ENCODE peak calls at places on chromosomes 1 and 21, in seven cellular contexts. H is GM23338, A is A673, J is breast epithelium, R is dorsolateral prefrontal cortex, I is stomach, C is coronary artery. D is an unnamed sample.

GRCh38 chr21:37683396-37684114 is 232.7 kb downstream of the KCNJ6 start:
- DNase-seq in H (peak; percentile 57), A (no peak), J (no peak), R (no peak), I (no peak), C (no peak), D (no peak)

GRCh38 chr1:9413143-9413876 is 120.6 kb downstream of the SPSB1 start:
- DNase-seq in H (peak; percentile 52), A (no peak), J (no peak), R (no peak), I (peak; percentile 86), C (peak; percentile 89), D (peak; percentile 97)

GRCh38 chr1:12546771-12547585 is 71.0 kb downstream of the DHRS3 start:
- DNase-seq in H (no peak), A (no peak), J (peak; percentile 50), R (no peak), I (no peak), C (peak; percentile 81), D (no peak)

GRCh38 chr1:231106347-231106746 is 55.5 kb upstream of the TRIM67 start:
- DNase-seq in H (no peak), A (peak; percentile 64), J (no peak), R (no peak), I (no peak), C (no peak), D (peak; percentile 85)

GRCh38 chr1:17923684-17924083 is 168.6 kb downstream of the ACTL8 start:
- DNase-seq in H (no peak), A (no peak), J (no peak), R (peak; percentile 46), I (no peak), C (no peak), D (no peak)

GRCh38 chr1:155226910-155227260 is 18.4 kb downstream of the MTX1 start:
- DNase-seq in H (peak; percentile 70), A (peak; percentile 73), J (no peak), R (peak; percentile 39), I (peak; percentile 53), C (peak; percentile 81), D (peak; percentile 41)

GRCh38 chr1:197103295-197103694 is 36.2 kb upstream of the F13B start:
- DNase-seq in H (no peak), A (no peak), J (no peak), R (no peak), I (no peak), C (no peak), D (peak; percentile 57)

GRCh38 chr1:201719812-201720521 is 109.0 kb upstream of the IPO9 start:
- DNase-seq in H (no peak), A (peak; percentile 25), J (no peak), R (peak; percentile 70), I (no peak), C (no peak), D (peak; percentile 98)

GRCh38 chr1:199700551-199700950 is 327.0 kb upstream of the NR5A2 start:
- DNase-seq in H (no peak), A (no peak), J (no peak), R (no peak), I (no peak), C (no peak), D (no peak)

GRCh38 chr1:18110968-18111367 is 3.4 kb downstream of the IGSF21 start:
- DNase-seq in H (peak; percentile 56), A (peak; percentile 64), J (no peak), R (peak; percentile 60), I (no peak), C (no peak), D (no peak)

GRCh38 chr1:85992756-85993155 is 163.8 kb downstream of the COL24A1 start:
- DNase-seq in H (no peak), A (peak; percentile 10), J (no peak), R (no peak), I (no peak), C (no peak), D (peak; percentile 65)

GRCh38 chr1:238562376-238562775 is 671.7 kb upstream of the ZP4 start:
- DNase-seq in H (no peak), A (no peak), J (no peak), R (no peak), I (no peak), C (no peak), D (peak; percentile 87)

GRCh38 chr1:23354260-23354659 is 10.2 kb upstream of the HNRNPR start:
- DNase-seq in H (peak; percentile 31), A (no peak), J (no peak), R (no peak), I (no peak), C (no peak), D (no peak)

GRCh38 chr1:233477359-233477758 is 136.5 kb upstream of the KCNK1 start:
- DNase-seq in H (no peak), A (no peak), J (no peak), R (no peak), I (no peak), C (no peak), D (no peak)
- TF ChIP-seq CTCF in H (no peak), A (no peak), J (no peak), R (no peak), I (no peak), C (no peak), D (no peak)

DNA sequence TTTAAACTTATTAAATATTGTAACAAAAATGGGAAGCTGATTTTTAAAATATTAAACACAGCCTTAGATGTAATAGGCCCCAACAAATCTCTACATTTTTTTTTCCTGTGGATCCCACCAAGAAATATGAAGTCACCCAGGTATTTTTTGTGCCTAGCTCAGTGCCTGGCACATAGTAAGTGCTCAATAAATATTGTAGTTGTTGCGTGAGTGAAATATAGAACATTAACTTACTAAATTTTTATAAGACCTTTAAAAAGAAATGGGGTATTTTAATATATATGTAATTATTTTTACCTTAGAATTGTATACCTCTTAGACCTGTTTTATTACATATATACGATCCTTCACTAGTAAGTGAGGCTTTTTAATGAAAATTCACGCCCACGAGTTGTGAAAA is 569 bp upstream of the DNAH14 start:
- DNase-seq in H (no peak), A (no peak), J (no peak), R (no peak), I (no peak), C (no peak), D (no peak)
- H3K4me3 ChIP-seq in H (peak overlapping the region; percentile 60), A (no peak overlapping the region), J (no peak overlapping the region), R (no peak overlapping the region), I (peak overlapping the region; percentile 67), C (peak overlapping the region; percentile 75), D (peak overlapping the region; percentile 68)

GRCh38 chr21:41914358-41914757 is 35.2 kb upstream of the PRDM15 start:
- DNase-seq in H (no peak), A (no peak), J (no peak), R (no peak), I (no peak), C (no peak), D (no peak)

GRCh38 chr21:41914965-41915364 is 35.8 kb upstream of the PRDM15 start:
- DNase-seq in H (no peak), A (no peak), J (no peak), R (no peak), I (no peak), C (no peak), D (no peak)

GRCh38 chr21:41917531-41917930 is 36.3 kb downstream of the C2CD2 start:
- DNase-seq in H (no peak), A (no peak), J (no peak), R (no peak), I (no peak), C (no peak), D (no peak)

GRCh38 chr21:41918561-41919358 is 35.1 kb downstream of the C2CD2 start:
- DNase-seq in H (no peak), A (no peak), J (no peak), R (no peak), I (no peak), C (no peak), D (no peak)

DNA sequence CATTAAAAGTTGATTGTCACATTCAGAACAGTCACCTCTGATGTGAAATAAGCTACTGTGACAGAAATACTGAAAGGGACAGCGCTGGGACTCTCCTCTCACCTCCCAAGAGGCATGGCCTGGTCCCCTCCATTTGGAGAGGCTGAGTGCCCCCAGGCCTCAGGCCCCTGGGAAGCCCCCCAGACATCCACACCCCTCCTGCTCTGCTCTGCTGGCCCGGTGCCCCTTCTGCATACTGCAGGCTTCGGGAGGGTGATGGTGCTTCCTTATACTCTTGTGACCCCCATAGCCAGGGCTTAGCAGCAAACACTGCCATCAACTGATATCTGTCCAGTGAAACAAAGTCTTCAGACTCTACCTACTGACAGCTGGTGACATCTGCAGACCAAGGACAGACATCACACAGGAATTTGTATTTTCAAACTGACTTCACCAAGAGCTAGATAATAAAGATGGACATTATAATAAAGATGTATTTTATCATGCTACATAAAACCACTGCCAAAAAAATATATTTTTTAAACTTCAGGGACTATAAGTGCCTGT is 36.9 kb downstream of the C2CD2 start:
- DNase-seq in H (no peak), A (no peak), J (no peak), R (no peak), I (no peak), C (no peak), D (no peak)
- TF ChIP-seq CTCF in H (no peak), A (no peak), J (no peak), R (no peak), I (no peak), C (no peak), D (no peak)

GRCh38 chr1:115660151-115660550 is 18.4 kb downstream of the VANGL1 start:
- DNase-seq in H (peak; percentile 31), A (no peak), J (no peak), R (no peak), I (no peak), C (no peak), D (no peak)
- H3K4me3 ChIP-seq in H (no peak overlapping the region), A (no peak overlapping the region), J (no peak overlapping the region), R (no peak overlapping the region), I (no peak overlapping the region), C (no peak overlapping the region), D (no peak overlapping the region)

DNA sequence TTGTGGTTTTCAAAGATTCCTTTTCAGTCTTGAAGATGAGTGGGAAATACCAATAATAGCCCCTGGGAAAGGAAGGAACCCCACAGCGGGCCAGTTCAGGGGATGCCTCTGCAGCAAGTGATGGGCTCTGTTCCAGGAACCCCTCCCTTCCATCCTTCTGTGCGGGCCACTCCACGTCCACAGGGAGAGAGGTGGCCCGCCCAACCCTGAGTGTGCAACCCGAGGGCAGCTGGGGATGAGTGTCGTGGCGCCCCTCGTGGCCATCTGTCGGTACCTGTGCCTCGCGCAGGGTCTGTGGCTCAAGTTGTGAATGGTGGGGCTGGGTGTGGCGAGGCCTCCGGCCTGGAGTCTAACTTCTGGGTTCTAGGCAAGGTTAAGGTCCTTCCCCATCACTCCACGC is 65.6 kb downstream of the TLR5 start:
- DNase-seq in H (peak; percentile 60), A (peak; percentile 48), J (no peak), R (no peak), I (no peak), C (no peak), D (no peak)
- TF ChIP-seq CTCF in H (peak; percentile 46), A (no peak), J (no peak), R (no peak), I (no peak), C (no peak), D (no peak)

DNA sequence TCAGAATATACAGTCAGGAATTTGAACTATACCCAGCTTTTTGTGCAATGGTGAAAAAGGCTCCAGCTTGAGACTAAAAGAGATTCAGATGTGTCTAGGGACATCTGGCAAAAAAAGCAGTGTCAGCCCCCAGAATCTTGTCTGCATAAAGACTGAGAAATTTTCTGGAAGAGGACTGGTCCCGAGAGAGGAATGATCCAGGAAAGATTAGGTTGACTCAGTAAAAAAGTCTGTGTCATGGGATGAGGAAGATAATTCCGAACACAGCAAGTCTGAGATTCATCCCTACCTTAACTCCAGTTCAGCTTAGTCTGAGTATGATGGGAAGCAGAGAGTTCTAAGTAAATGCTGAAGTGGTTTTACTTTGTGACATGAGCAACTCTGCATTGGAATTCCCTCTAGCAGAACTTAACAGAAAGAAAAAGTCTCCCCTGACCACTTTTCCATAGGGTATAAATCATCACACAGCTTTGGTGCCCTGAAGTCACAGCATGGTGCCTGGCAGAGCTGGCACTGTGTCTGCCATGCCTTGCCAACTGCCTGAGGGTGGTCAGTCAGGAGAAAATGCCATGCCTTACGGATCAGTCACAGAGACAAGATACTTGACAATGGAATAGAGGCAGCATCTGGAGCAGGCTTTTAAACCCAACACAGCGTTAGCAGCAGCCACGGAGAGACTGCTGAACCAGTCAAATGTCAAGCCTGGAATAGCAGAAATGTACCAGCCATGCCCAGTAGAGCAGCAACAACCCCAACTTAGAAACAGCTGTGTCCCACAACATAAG is 153.4 kb downstream of the ZC3H11B start:
- DNase-seq in H (no peak), A (no peak), J (no peak), R (no peak), I (no peak), C (no peak), D (no peak)
- H3K4me3 ChIP-seq in H (no peak overlapping the region), A (no peak overlapping the region), J (no peak overlapping the region), R (no peak overlapping the region), I (no peak overlapping the region), C (no peak overlapping the region), D (no peak overlapping the region)

D was measured in choroid plexus epithelial cell.